ENCODE peak calls at places on chromosome 3, in six cellular contexts. A, Y, D, G, T and O are unnamed samples.

GRCh38 chr3:165443664-165444063 is 247.5 kb upstream of the SLITRK3 start:
- DNase-seq in D (no peak), G (no peak), T (no peak), A (no peak), Y (no peak), O (no peak)

GRCh38 chr3:59540241-59540640 is 490.4 kb upstream of the CFAP20DC start:
- DNase-seq in G (no peak), T (no peak), A (no peak), Y (no peak), D (no peak), O (no peak)

GRCh38 chr3:192940129-192940528 is 22.5 kb upstream of the MB21D2 start:
- DNase-seq in G (no peak), T (no peak), D (no peak), Y (no peak), A (no peak), O (peak)

GRCh38 chr3:144031938-144032337 is 60.3 kb downstream of the DIPK2A start:
- DNase-seq in Y (no peak), D (peak), T (no peak), A (peak), G (no peak), O (no peak)

GRCh38 chr3:187963677-187964385 is 190.1 kb upstream of the LPP start:
- DNase-seq in Y (no peak), A (no peak), T (peak), D (no peak), G (no peak), O (no peak)

GRCh38 chr3:126964950-126965349 is 18.0 kb upstream of the PLXNA1 start:
- DNase-seq in Y (no peak), D (no peak), A (no peak), G (no peak), T (no peak), O (no peak)

GRCh38 chr3:114179575-114179974 is 723 bp upstream of the DRD3 start:
- DNase-seq in Y (no peak), A (no peak), D (no peak), G (no peak), T (peak), O (no peak)

GRCh38 chr3:146077181-146077580 is 83.8 kb downstream of the PLOD2 start:
- DNase-seq in A (no peak), T (no peak), Y (no peak), D (no peak), G (no peak), O (no peak)

GRCh38 chr3:13793451-13793850 is 86.4 kb downstream of the WNT7A start:
- DNase-seq in A (no peak), D (no peak), Y (no peak), G (no peak), T (no peak), O (no peak)

GRCh38 chr3:186025161-186025560 is 83.7 kb downstream of the ETV5 start:
- DNase-seq in D (no peak), G (no peak), Y (peak), T (no peak), A (no peak), O (no peak)

GRCh38 chr3:41920406-41920970 is 41.4 kb downstream of the ULK4 start:
- DNase-seq in T (no peak), A (no peak), Y (no peak), G (no peak), D (no peak), O (no peak)

GRCh38 chr3:159322322-159322939 is 520.6 kb downstream of the MFSD1 start:
- DNase-seq in G (peak), D (peak), T (peak), Y (no peak), A (no peak), O (peak)

GRCh38 chr3:183275418-183275817 is 22.4 kb downstream of the B3GNT5 start:
- DNase-seq in A (no peak), D (no peak), T (peak), G (no peak), Y (no peak), O (no peak)

GRCh38 chr3:10560060-10560861 is 54.9 kb upstream of the ATP2B2 start:
- DNase-seq in T (no peak), A (no peak), D (no peak), Y (no peak), G (no peak), O (no peak)

GRCh38 chr3:157789162-157789561 is 285.9 kb upstream of the VEPH1 start:
- DNase-seq in D (no peak), Y (no peak), T (no peak), G (no peak), A (no peak), O (no peak)

GRCh38 chr3:8776406-8776805 is 7.0 kb upstream of the OXTR start:
- DNase-seq in G (no peak), A (no peak), Y (peak), D (no peak), T (no peak), O (no peak)

GRCh38 chr3:8778475-8778874 is 9.1 kb upstream of the OXTR start:
- DNase-seq in G (no peak), T (no peak), D (no peak), Y (peak), A (no peak), O (no peak)

GRCh38 chr3:8777201-8777977 is 8.0 kb upstream of the OXTR start:
- DNase-seq in T (no peak), Y (peak), A (no peak), D (no peak), G (no peak), O (no peak)

GRCh38 chr3:8775602-8776001 is 6.2 kb upstream of the OXTR start:
- DNase-seq in G (no peak), Y (peak), A (no peak), D (no peak), T (no peak), O (no peak)

GRCh38 chr3:8777978-8778267 is 8.5 kb upstream of the OXTR start:
- DNase-seq in A (no peak), D (no peak), G (no peak), T (no peak), Y (peak), O (no peak)
- H3K27ac ChIP-seq in A (no peak), D (no peak), G (no peak), T (no peak), Y (no peak), O (no peak)

GRCh38 chr3:44924102-44925084 is 50.0 kb downstream of the TGM4 start:
- DNase-seq in T (no peak), Y (no peak), D (no peak), A (no peak), G (no peak), O (no peak)
- TF ChIP-seq POLR2AphosphoS5 in T (no peak), Y (no peak), D (no peak), A (no peak), G (no peak), O (no peak)

GRCh38 chr3:37499820-37500219 is 325.4 kb upstream of the LRRFIP2 start:
- DNase-seq in G (no peak), D (no peak), T (no peak), Y (no peak), A (no peak), O (no peak)
- H3K27ac ChIP-seq in G (no peak), D (no peak), T (no peak), Y (no peak), A (no peak), O (no peak)

GRCh38 chr3:65490132-65490531 is 548.6 kb downstream of the MAGI1 start:
- DNase-seq in D (no peak), G (no peak), T (no peak), A (no peak), Y (no peak), O (no peak)
- TF ChIP-seq POLR2AphosphoS5 in D (no peak), G (no peak), T (no peak), A (no peak), Y (no peak), O (no peak)

DNA sequence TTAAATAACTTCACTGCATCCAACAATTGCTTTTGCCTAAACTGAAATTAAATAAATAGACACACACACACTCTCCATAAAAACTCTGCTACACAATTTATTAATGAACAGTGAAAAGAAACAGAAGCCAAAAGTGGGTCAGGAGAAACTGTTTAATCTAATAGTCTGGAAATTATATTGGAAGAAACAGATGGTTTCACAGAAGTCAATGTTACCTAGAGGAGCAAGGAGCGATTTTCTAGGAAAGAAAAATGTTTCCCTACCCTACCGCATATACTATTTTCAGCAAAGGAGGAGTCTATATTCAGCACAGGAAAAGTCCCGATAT is 32.0 kb downstream of the RFTN1 start:
- DNase-seq in Y (no peak), G (no peak), A (no peak), D (no peak), T (no peak), O (no peak)
- H3K27ac ChIP-seq in Y (peak), G (no peak), A (peak), D (peak), T (no peak), O (no peak)

GRCh38 chr3:160413613-160414248 is 14.3 kb downstream of the SMC4 start:
- DNase-seq in T (peak), Y (no peak), D (peak), A (peak), G (peak), O (peak)
- TF ChIP-seq POLR2AphosphoS5 in T (no peak), Y (no peak), D (no peak), A (no peak), G (no peak), O (no peak)

GRCh38 chr3:43213631-43214030 is 72.7 kb upstream of the SNRK start:
- DNase-seq in A (no peak), Y (no peak), G (no peak), D (no peak), T (no peak), O (no peak)
- H3K27ac ChIP-seq in A (no peak), Y (no peak), G (no peak), D (no peak), T (no peak), O (no peak)

GRCh38 chr3:52531636-52532516 is 1.8 kb downstream of the NT5DC2 start:
- DNase-seq in Y (no peak), G (no peak), T (no peak), A (peak), D (no peak), O (no peak)

GRCh38 chr3:52530918-52531635 is 2.6 kb downstream of the NT5DC2 start:
- DNase-seq in A (peak), Y (no peak), G (no peak), D (no peak), T (no peak), O (no peak)

GRCh38 chr3:52533623-52534280 is at the start of gene NT5DC2:
- DNase-seq in A (peak), T (no peak), D (peak), G (no peak), Y (no peak), O (no peak)

GRCh38 chr3:52532838-52533622 is 627 bp downstream of the NT5DC2 start:
- DNase-seq in A (peak), Y (no peak), D (peak), G (no peak), T (no peak), O (no peak)

GRCh38 chr3:52532517-52532837 is 1.2 kb downstream of the NT5DC2 start:
- DNase-seq in D (peak), G (no peak), T (peak), A (peak), Y (no peak), O (no peak)
- TF ChIP-seq POLR2AphosphoS5 in D (no peak), G (no peak), T (no peak), A (no peak), Y (no peak), O (no peak)

GRCh38 chr3:152259480-152259879 is 9.2 kb upstream of the MBNL1 start:
- DNase-seq in Y (no peak), T (no peak), D (no peak), G (no peak), A (no peak), O (no peak)

GRCh38 chr3:152260529-152260928 is 8.2 kb upstream of the MBNL1 start:
- DNase-seq in A (no peak), D (no peak), T (no peak), Y (no peak), G (no peak), O (no peak)

GRCh38 chr3:152258448-152259302 is 10.1 kb upstream of the MBNL1 start:
- DNase-seq in Y (no peak), D (peak), G (no peak), T (peak), A (peak), O (no peak)

GRCh38 chr3:152261329-152261728 is 7.4 kb upstream of the MBNL1 start:
- DNase-seq in A (no peak), Y (no peak), G (no peak), D (no peak), T (no peak), O (no peak)

GRCh38 chr3:152260026-152260425 is 8.7 kb upstream of the MBNL1 start:
- DNase-seq in Y (no peak), D (no peak), A (no peak), G (no peak), T (no peak), O (no peak)
- H3K27ac ChIP-seq in Y (no peak), D (peak), A (no peak), G (no peak), T (peak), O (no peak)